ENCODE peak calls at places on chromosomes 5 and 9, in eight cellular contexts. S, T, B, W, Q, X, I and E are unnamed samples.
A peak's percentile ranks its signal among the peaks of the same experiment; 100 is the strongest.

GRCh38 chr9:121650220-121651013 is 1.0 kb upstream of the DAB2IP start:
- DNase-seq in S (peak; percentile 72), T (peak; percentile 56), B (peak; percentile 56), W (peak; percentile 92), Q (peak; percentile 94), X (peak; percentile 55), I (peak; percentile 84), E (no peak)

GRCh38 chr5:147276497-147276896 is 41.7 kb downstream of the STK32A start:
- DNase-seq in S (no peak), T (no peak), B (no peak), W (no peak), Q (no peak), X (no peak), I (no peak), E (no peak)

GRCh38 chr5:149345892-149346222 is 558 bp downstream of the GRPEL2 start:
- DNase-seq in S (no peak), T (no peak), B (no peak), W (peak; percentile 44), Q (no peak), X (peak; percentile 56), I (no peak), E (no peak)

GRCh38 chr5:36915653-36916052 is 39.1 kb downstream of the NIPBL start:
- DNase-seq in S (no peak), T (no peak), B (no peak), W (no peak), Q (no peak), X (no peak), I (no peak), E (no peak)

GRCh38 chr9:113511856-113512761 is 48.6 kb downstream of the RGS3 start:
- DNase-seq in S (no peak), T (no peak), B (no peak), W (no peak), Q (no peak), X (peak; percentile 22), I (peak; percentile 35), E (no peak)

GRCh38 chr5:139660105-139660915 is 12.2 kb downstream of the CXXC5 start:
- DNase-seq in S (no peak), T (peak; percentile 98), B (peak; percentile 84), W (no peak), Q (no peak), X (no peak), I (peak; percentile 82), E (no peak)

GRCh38 chr9:110810251-110810976 is 141.8 kb downstream of the MUSK start:
- DNase-seq in S (no peak), T (no peak), B (no peak), W (no peak), Q (no peak), X (no peak), I (no peak), E (no peak)

GRCh38 chr5:87114631-87115030 is 153.1 kb upstream of the RASA1 start:
- DNase-seq in S (no peak), T (no peak), B (no peak), W (no peak), Q (no peak), X (no peak), I (no peak), E (no peak)

GRCh38 chr5:40841068-40841805 is at the start of gene CARD6:
- DNase-seq in S (no peak), T (no peak), B (no peak), W (peak; percentile 35), Q (no peak), X (peak; percentile 67), I (no peak), E (no peak)

GRCh38 chr5:144391044-144391443 is 220.4 kb downstream of the KCTD16 start:
- DNase-seq in S (no peak), T (no peak), B (no peak), W (no peak), Q (no peak), X (no peak), I (no peak), E (no peak)

GRCh38 chr9:34134521-34134920 is 8.0 kb upstream of the DCAF12 start:
- DNase-seq in S (no peak), T (no peak), B (no peak), W (no peak), Q (no peak), X (no peak), I (no peak), E (no peak)

DNA sequence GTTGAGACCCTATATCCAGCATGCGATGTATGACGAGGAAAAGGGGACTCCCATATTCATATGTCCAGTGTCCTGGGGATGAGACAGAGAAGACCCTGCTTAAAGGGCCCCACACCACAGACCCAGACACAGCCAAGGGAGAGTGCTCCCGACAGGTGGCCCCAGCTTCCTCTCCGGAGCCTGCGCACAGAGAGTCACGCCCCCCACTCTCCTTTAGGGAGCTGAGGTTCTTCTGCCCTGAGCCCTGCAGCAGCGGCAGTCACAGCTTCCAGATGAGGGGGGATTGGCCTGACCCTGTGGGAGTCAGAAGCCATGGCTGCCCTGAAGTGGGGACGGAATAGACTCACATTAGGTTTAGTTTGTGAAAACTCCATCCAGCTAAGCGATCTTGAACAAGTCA is 17.1 kb downstream of the BTNL3 start:
- DNase-seq in S (no peak), T (no peak), B (no peak), W (no peak), Q (no peak), X (no peak), I (no peak), E (no peak)
- H3K4me3 ChIP-seq in S (no peak overlapping the region), T (no peak overlapping the region), B (no peak overlapping the region), W (no peak overlapping the region), Q (no peak overlapping the region), X (no peak overlapping the region), I (no peak overlapping the region), E (no peak overlapping the region)

DNA sequence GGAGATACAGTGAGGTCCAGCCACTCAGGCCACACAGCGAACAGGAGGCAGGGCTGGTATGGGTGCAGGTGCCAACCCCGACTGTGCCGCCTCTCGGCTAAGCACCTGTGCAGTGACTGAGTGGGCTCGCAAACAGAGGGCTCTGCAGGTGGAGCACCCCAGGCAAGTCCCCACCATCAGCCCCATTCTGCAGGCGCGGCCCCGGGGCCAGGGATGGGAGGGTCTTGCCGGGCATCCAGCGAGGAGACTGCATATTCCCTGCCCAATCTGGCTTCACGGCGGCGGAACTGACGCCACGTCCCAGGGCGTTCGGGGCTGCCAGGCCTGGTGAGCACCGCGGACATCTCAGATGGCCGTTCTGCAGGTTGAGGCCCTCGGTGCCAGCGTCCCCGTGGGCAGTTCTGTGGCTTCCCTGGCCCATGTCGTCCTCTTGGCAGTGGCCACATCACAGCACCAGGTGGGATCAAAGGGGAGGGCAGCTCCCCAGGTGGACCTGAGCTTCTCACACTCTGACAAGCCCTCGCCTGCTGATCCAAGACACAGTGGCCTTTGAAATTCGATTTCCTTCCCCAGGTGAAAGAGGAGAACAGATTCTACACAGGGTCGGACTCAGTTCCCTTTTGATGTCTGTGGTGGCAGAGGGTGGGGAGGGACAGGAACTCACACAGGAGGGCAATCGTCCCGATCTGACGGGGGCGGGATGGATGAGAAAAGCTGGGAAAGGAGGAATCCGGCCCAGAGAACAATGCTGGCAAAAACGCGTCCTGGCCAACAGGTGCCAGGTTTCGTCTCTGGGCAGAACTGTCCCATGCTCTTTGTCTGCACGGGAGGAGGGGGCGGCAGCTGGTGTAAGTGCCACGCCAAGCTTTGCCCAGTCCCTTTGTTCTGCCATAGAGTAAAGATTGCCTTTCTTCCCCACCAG is 18.8 kb downstream of the DBH start:
- DNase-seq in S (no peak), T (no peak), B (no peak), W (no peak), Q (no peak), X (no peak), I (no peak), E (no peak)
- H3K4me3 ChIP-seq in S (no peak overlapping the region), T (no peak overlapping the region), B (no peak overlapping the region), W (no peak overlapping the region), Q (no peak overlapping the region), X (no peak overlapping the region), I (no peak overlapping the region), E (no peak overlapping the region)

GRCh38 chr5:29157975-29158374 is 2035.5 kb upstream of the CDH6 start:
- DNase-seq in S (no peak), T (no peak), B (no peak), W (no peak), Q (no peak), X (no peak), I (no peak), E (no peak)
- H3K4me3 ChIP-seq in S (no peak overlapping the region), T (no peak overlapping the region), B (no peak overlapping the region), W (no peak overlapping the region), Q (no peak overlapping the region), X (no peak overlapping the region), I (no peak overlapping the region), E (no peak overlapping the region)

GRCh38 chr5:7398596-7399260 is 2.8 kb downstream of the ADCY2 start:
- DNase-seq in S (no peak), T (no peak), B (no peak), W (no peak), Q (peak; percentile 41), X (no peak), I (no peak), E (no peak)

GRCh38 chr5:7395432-7396168 is at the start of gene ADCY2:
- DNase-seq in S (no peak), T (no peak), B (no peak), W (no peak), Q (peak; percentile 84), X (no peak), I (no peak), E (no peak)

GRCh38 chr5:7397935-7398334 is 2.0 kb downstream of the ADCY2 start:
- DNase-seq in S (no peak), T (no peak), B (no peak), W (no peak), Q (no peak), X (no peak), I (no peak), E (no peak)

GRCh38 chr5:7396169-7397004 is 449 bp downstream of the ADCY2 start:
- DNase-seq in S (no peak), T (peak; percentile 50), B (no peak), W (peak; percentile 41), Q (peak; percentile 74), X (no peak), I (no peak), E (no peak)

DNA sequence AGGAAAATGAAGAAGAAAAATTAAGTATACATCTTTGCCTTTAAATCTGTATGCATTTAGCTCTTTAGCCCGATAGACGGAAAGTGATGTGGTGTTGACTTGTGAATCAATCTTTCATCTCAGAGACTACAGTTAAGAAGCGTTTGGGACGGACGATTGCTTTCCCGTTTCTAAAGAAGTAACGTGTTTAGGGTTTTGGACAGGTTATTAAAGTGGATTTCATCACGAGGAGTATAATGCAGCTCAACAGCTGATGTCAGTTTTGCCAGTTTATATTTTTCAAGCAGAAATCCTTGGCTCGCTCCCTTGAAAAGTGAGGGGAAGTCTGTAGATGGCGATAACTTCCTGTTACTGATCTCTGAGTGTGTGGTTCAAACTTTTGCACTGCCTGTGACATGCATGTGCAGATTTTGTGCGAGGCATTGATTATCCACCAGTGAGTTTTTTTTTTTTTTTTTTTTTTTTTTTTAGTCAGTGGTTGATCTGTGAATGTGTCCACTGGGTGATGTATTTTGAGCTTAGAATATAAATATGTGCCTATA is 1.1 kb downstream of the ADCY2 start:
- DNase-seq in S (no peak), T (no peak), B (no peak), W (peak; percentile 49), Q (peak; percentile 44), X (no peak), I (no peak), E (no peak)
- H3K4me3 ChIP-seq in S (peak overlapping the region; percentile 88), T (no peak overlapping the region), B (peak overlapping the region; percentile 60), W (peak overlapping the region; percentile 49), Q (peak overlapping the region; percentile 97), X (no peak overlapping the region), I (peak overlapping the region; percentile 41), E (no peak overlapping the region)